ENCODE peak calls at places on chromosomes 13 and 19, in ten cellular contexts. One of them, this sample, is unnamed.

GRCh38 chr13:103859952-103860351 is 793.7 kb upstream of the SLC10A2 start:
- DNase-seq in SHP77 treated with DMSO at 0.1 percent for 48 hours: no peak
- DNase-seq in T-cell: no peak
- DNase-seq in neural crest cell: no peak
- DNase-seq in pancreas: no peak
- DNase-seq in stimulated activated CD4-positive, alpha-beta T cell treated with anti-CD3 and anti-CD28 coated beads, Interleukin-4, amount 100 ng/mL, for 1 hour: no peak
- DNase-seq in stimulated activated CD8-positive, alpha-beta memory T cell treated with anti-CD3 and anti-CD28 coated beads, Interleukin-4, amount 100 ng/mL, for 4 hours: no peak
- DNase-seq in GM04504: no peak
- DNase-seq in effector CD4-positive, alpha-beta T cell: no peak
- DNase-seq in M059J: no peak
- DNase-seq in this sample: no peak

GRCh38 chr19:47272448-47273312 is 2.0 kb upstream of the INAFM1 start:
- DNase-seq in M059J: no peak
- DNase-seq in effector CD4-positive, alpha-beta T cell: peak
- DNase-seq in T-cell: no peak
- DNase-seq in stimulated activated CD8-positive, alpha-beta memory T cell treated with anti-CD3 and anti-CD28 coated beads, Interleukin-4, amount 100 ng/mL, for 4 hours: peak
- DNase-seq in SHP77 treated with DMSO at 0.1 percent for 48 hours: no peak
- DNase-seq in stimulated activated CD4-positive, alpha-beta T cell treated with anti-CD3 and anti-CD28 coated beads, Interleukin-4, amount 100 ng/mL, for 1 hour: peak
- DNase-seq in pancreas: peak
- DNase-seq in neural crest cell: no peak
- DNase-seq in GM04504: no peak
- DNase-seq in this sample: no peak

GRCh38 chr13:65744761-65745160 is 1485.4 kb downstream of the PCDH9 start:
- DNase-seq in neural crest cell: no peak
- DNase-seq in GM04504: peak
- DNase-seq in T-cell: no peak
- DNase-seq in effector CD4-positive, alpha-beta T cell: no peak
- DNase-seq in SHP77 treated with DMSO at 0.1 percent for 48 hours: no peak
- DNase-seq in stimulated activated CD8-positive, alpha-beta memory T cell treated with anti-CD3 and anti-CD28 coated beads, Interleukin-4, amount 100 ng/mL, for 4 hours: no peak
- DNase-seq in M059J: no peak
- DNase-seq in stimulated activated CD4-positive, alpha-beta T cell treated with anti-CD3 and anti-CD28 coated beads, Interleukin-4, amount 100 ng/mL, for 1 hour: no peak
- DNase-seq in pancreas: no peak
- DNase-seq in this sample: peak

GRCh38 chr13:25990801-25991200 is 61.0 kb downstream of the SHISA2 start:
- DNase-seq in stimulated activated CD4-positive, alpha-beta T cell treated with anti-CD3 and anti-CD28 coated beads, Interleukin-4, amount 100 ng/mL, for 1 hour: no peak
- DNase-seq in effector CD4-positive, alpha-beta T cell: no peak
- DNase-seq in neural crest cell: no peak
- DNase-seq in T-cell: no peak
- DNase-seq in stimulated activated CD8-positive, alpha-beta memory T cell treated with anti-CD3 and anti-CD28 coated beads, Interleukin-4, amount 100 ng/mL, for 4 hours: no peak
- DNase-seq in M059J: peak
- DNase-seq in GM04504: no peak
- DNase-seq in pancreas: no peak
- DNase-seq in SHP77 treated with DMSO at 0.1 percent for 48 hours: no peak
- DNase-seq in this sample: peak

GRCh38 chr19:7925171-7925837 is 631 bp downstream of the CTXN1 start:
- DNase-seq in neural crest cell: peak
- DNase-seq in SHP77 treated with DMSO at 0.1 percent for 48 hours: peak
- DNase-seq in T-cell: peak
- DNase-seq in M059J: peak
- DNase-seq in stimulated activated CD4-positive, alpha-beta T cell treated with anti-CD3 and anti-CD28 coated beads, Interleukin-4, amount 100 ng/mL, for 1 hour: peak
- DNase-seq in stimulated activated CD8-positive, alpha-beta memory T cell treated with anti-CD3 and anti-CD28 coated beads, Interleukin-4, amount 100 ng/mL, for 4 hours: peak
- DNase-seq in pancreas: peak
- DNase-seq in effector CD4-positive, alpha-beta T cell: peak
- DNase-seq in GM04504: no peak
- DNase-seq in this sample: no peak

GRCh38 chr19:20151617-20152145 is 15.3 kb upstream of the ZNF486 start:
- DNase-seq in pancreas: no peak
- DNase-seq in M059J: no peak
- DNase-seq in SHP77 treated with DMSO at 0.1 percent for 48 hours: no peak
- DNase-seq in stimulated activated CD8-positive, alpha-beta memory T cell treated with anti-CD3 and anti-CD28 coated beads, Interleukin-4, amount 100 ng/mL, for 4 hours: no peak
- DNase-seq in T-cell: no peak
- DNase-seq in GM04504: no peak
- DNase-seq in stimulated activated CD4-positive, alpha-beta T cell treated with anti-CD3 and anti-CD28 coated beads, Interleukin-4, amount 100 ng/mL, for 1 hour: no peak
- DNase-seq in neural crest cell: no peak
- DNase-seq in effector CD4-positive, alpha-beta T cell: no peak
- DNase-seq in this sample: no peak

GRCh38 chr19:40542197-40542859 is 34.3 kb upstream of the SHKBP1 start:
- DNase-seq in neural crest cell: no peak
- DNase-seq in GM04504: no peak
- DNase-seq in effector CD4-positive, alpha-beta T cell: no peak
- DNase-seq in SHP77 treated with DMSO at 0.1 percent for 48 hours: no peak
- DNase-seq in pancreas: peak
- DNase-seq in stimulated activated CD4-positive, alpha-beta T cell treated with anti-CD3 and anti-CD28 coated beads, Interleukin-4, amount 100 ng/mL, for 1 hour: no peak
- DNase-seq in M059J: peak
- DNase-seq in stimulated activated CD8-positive, alpha-beta memory T cell treated with anti-CD3 and anti-CD28 coated beads, Interleukin-4, amount 100 ng/mL, for 4 hours: no peak
- DNase-seq in T-cell: no peak
- DNase-seq in this sample: no peak

GRCh38 chr13:109344552-109345157 is 441.7 kb downstream of the IRS2 start:
- DNase-seq in effector CD4-positive, alpha-beta T cell: no peak
- DNase-seq in T-cell: no peak
- DNase-seq in SHP77 treated with DMSO at 0.1 percent for 48 hours: no peak
- DNase-seq in GM04504: peak
- DNase-seq in neural crest cell: no peak
- DNase-seq in pancreas: no peak
- DNase-seq in M059J: peak
- DNase-seq in stimulated activated CD4-positive, alpha-beta T cell treated with anti-CD3 and anti-CD28 coated beads, Interleukin-4, amount 100 ng/mL, for 1 hour: no peak
- DNase-seq in stimulated activated CD8-positive, alpha-beta memory T cell treated with anti-CD3 and anti-CD28 coated beads, Interleukin-4, amount 100 ng/mL, for 4 hours: no peak
- DNase-seq in this sample: no peak

GRCh38 chr19:40806385-40807146 is 7.6 kb downstream of the EGLN2 start:
- DNase-seq in stimulated activated CD8-positive, alpha-beta memory T cell treated with anti-CD3 and anti-CD28 coated beads, Interleukin-4, amount 100 ng/mL, for 4 hours: peak
- DNase-seq in pancreas: peak
- DNase-seq in effector CD4-positive, alpha-beta T cell: peak
- DNase-seq in T-cell: peak
- DNase-seq in GM04504: peak
- DNase-seq in neural crest cell: peak
- DNase-seq in M059J: no peak
- DNase-seq in SHP77 treated with DMSO at 0.1 percent for 48 hours: peak
- DNase-seq in stimulated activated CD4-positive, alpha-beta T cell treated with anti-CD3 and anti-CD28 coated beads, Interleukin-4, amount 100 ng/mL, for 1 hour: peak
- DNase-seq in this sample: peak

GRCh38 chr19:55836340-55836739 is at the start of gene NLRP4:
- DNase-seq in M059J: no peak
- DNase-seq in T-cell: no peak
- DNase-seq in GM04504: no peak
- DNase-seq in pancreas: no peak
- DNase-seq in stimulated activated CD4-positive, alpha-beta T cell treated with anti-CD3 and anti-CD28 coated beads, Interleukin-4, amount 100 ng/mL, for 1 hour: no peak
- DNase-seq in neural crest cell: no peak
- DNase-seq in stimulated activated CD8-positive, alpha-beta memory T cell treated with anti-CD3 and anti-CD28 coated beads, Interleukin-4, amount 100 ng/mL, for 4 hours: no peak
- DNase-seq in SHP77 treated with DMSO at 0.1 percent for 48 hours: no peak
- DNase-seq in effector CD4-positive, alpha-beta T cell: no peak
- DNase-seq in this sample: no peak

GRCh38 chr13:52809310-52809769 is 39.1 kb downstream of the PCDH8 start:
- DNase-seq in SHP77 treated with DMSO at 0.1 percent for 48 hours: peak
- DNase-seq in pancreas: peak
- DNase-seq in T-cell: no peak
- DNase-seq in neural crest cell: peak
- DNase-seq in M059J: peak
- DNase-seq in effector CD4-positive, alpha-beta T cell: no peak
- DNase-seq in GM04504: peak
- DNase-seq in stimulated activated CD8-positive, alpha-beta memory T cell treated with anti-CD3 and anti-CD28 coated beads, Interleukin-4, amount 100 ng/mL, for 4 hours: no peak
- DNase-seq in stimulated activated CD4-positive, alpha-beta T cell treated with anti-CD3 and anti-CD28 coated beads, Interleukin-4, amount 100 ng/mL, for 1 hour: peak
- DNase-seq in this sample: no peak

GRCh38 chr13:107210216-107211010 is 642.5 kb upstream of the ARGLU1 start:
- DNase-seq in GM04504: peak
- DNase-seq in pancreas: no peak
- DNase-seq in M059J: no peak
- DNase-seq in T-cell: no peak
- DNase-seq in effector CD4-positive, alpha-beta T cell: no peak
- DNase-seq in stimulated activated CD8-positive, alpha-beta memory T cell treated with anti-CD3 and anti-CD28 coated beads, Interleukin-4, amount 100 ng/mL, for 4 hours: no peak
- DNase-seq in neural crest cell: no peak
- DNase-seq in SHP77 treated with DMSO at 0.1 percent for 48 hours: peak
- DNase-seq in stimulated activated CD4-positive, alpha-beta T cell treated with anti-CD3 and anti-CD28 coated beads, Interleukin-4, amount 100 ng/mL, for 1 hour: no peak
- DNase-seq in this sample: peak

This sample was measured in BJ.